ENCODE peak calls at places on chromosomes 11 and 22, in four cellular contexts. S is Panc1, R is K562, E is HepG2. H is an unnamed sample.

GRCh38 chr11:130548491-130548833 is 100.0 kb downstream of the ADAMTS15 start:
- DNase-seq in S (no peak), R (no peak), E (no peak), H (no peak)

GRCh38 chr22:17266261-17266971 is 47.2 kb upstream of the ADA2 start:
- DNase-seq in S (no peak), R (no peak), E (no peak), H (no peak)

GRCh38 chr11:11668781-11669180 is 47.0 kb upstream of the GALNT18 start:
- DNase-seq in S (no peak), R (no peak), E (no peak), H (no peak)

GRCh38 chr22:20295262-20296064 is 24.4 kb downstream of the DGCR6L start:
- DNase-seq in S (no peak), R (no peak), E (no peak), H (no peak)

GRCh38 chr11:13098890-13099289 is 89.8 kb downstream of the RASSF10 start:
- DNase-seq in S (no peak), R (no peak), E (no peak), H (no peak)

GRCh38 chr11:6410695-6411430 is 8.0 kb downstream of the APBB1 start:
- DNase-seq in S (no peak), R (no peak), E (no peak), H (no peak)

GRCh38 chr11:44634401-44635281 is 69.2 kb downstream of the CD82 start:
- DNase-seq in S (no peak), R (peak), E (no peak), H (peak)

GRCh38 chr11:118074785-118075184 is 2.1 kb upstream of the TMPRSS4 start:
- DNase-seq in S (no peak), R (no peak), E (no peak), H (no peak)

GRCh38 chr11:17890333-17890732 is 122.5 kb downstream of the SERGEF start:
- DNase-seq in S (no peak), R (no peak), E (no peak), H (no peak)

GRCh38 chr11:120686516-120686915 is 175.0 kb downstream of the GRIK4 start:
- DNase-seq in S (no peak), R (no peak), E (no peak), H (no peak)

GRCh38 chr11:280762-281485 is 2.7 kb downstream of the NLRP6 start:
- DNase-seq in S (no peak), R (no peak), E (no peak), H (no peak)

GRCh38 chr22:49334589-49334873 is 493.1 kb downstream of the BRD1 start:
- DNase-seq in S (no peak), R (no peak), E (no peak), H (no peak)

GRCh38 chr11:27721505-27722116 is 21.4 kb upstream of the BDNF start:
- DNase-seq in S (no peak), R (no peak), E (no peak), H (no peak)

GRCh38 chr11:531826-532511 is 3.4 kb downstream of the HRAS start:
- DNase-seq in S (no peak), R (no peak), E (no peak), H (no peak)

GRCh38 chr22:17369553-17370035 is 334 bp downstream of the CECR2 start:
- DNase-seq in S (no peak), R (no peak), E (no peak), H (no peak)

GRCh38 chr11:2824851-2825250 is 60.7 kb downstream of the CDKN1C start:
- DNase-seq in S (no peak), R (no peak), E (no peak), H (no peak)

GRCh38 chr11:87466228-87466627 is 428.5 kb downstream of the TMEM135 start:
- DNase-seq in S (no peak), R (no peak), E (no peak), H (no peak)

GRCh38 chr11:83285131-83285770 is 916 bp downstream of the CCDC90B start:
- DNase-seq in S (no peak), R (no peak), E (no peak), H (no peak)

GRCh38 chr11:64932324-64932723 is 3.4 kb downstream of the GPHA2 start:
- DNase-seq in S (no peak), R (no peak), E (no peak), H (no peak)

GRCh38 chr11:57648791-57649735 is 649 bp downstream of the YPEL4 start:
- DNase-seq in S (no peak), R (no peak), E (no peak), H (no peak)
- TF ChIP-seq TCF7L2 in S (no peak), R (no peak), E (no peak), H (no peak)

GRCh38 chr11:15969281-15969680 is 387.1 kb downstream of the SOX6 start:
- DNase-seq in S (peak), R (peak), E (peak), H (no peak)
- TF ChIP-seq TCF7L2 in S (no peak), R (no peak), E (no peak), H (no peak)

DNA sequence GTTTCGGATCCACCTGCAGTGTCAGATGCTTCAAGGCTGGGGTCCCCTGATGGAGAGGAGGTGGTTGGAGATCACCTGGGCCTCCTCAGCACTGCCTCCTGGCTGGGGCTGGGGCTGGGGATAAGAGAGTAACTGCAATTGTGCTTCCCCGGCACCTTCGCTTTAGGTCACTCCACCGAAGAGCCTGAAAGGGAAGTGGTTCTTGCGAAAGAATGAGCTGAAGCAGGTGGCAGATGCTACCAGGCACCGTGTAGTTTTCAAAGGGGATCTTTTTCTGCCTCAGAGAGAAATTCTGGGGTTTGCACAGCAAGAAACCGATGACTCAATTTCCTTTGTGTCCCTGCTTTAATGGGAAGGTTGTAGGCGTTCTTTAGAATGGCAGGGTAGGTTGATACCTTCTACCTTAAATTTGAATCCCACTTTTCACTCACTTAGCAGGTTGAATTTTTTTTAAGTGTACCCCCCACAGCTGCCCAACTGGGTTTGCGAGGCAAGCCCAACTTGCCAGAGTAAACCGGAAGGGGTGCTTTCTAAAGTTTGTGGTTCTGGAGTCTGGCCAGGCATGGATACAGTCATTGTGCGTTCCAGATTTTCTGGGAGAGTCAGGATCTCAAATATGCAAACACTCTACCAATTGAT is 5.3 kb downstream of the CD44 start:
- DNase-seq in S (no peak), R (no peak), E (no peak), H (no peak)
- TF ChIP-seq TCF7L2 in S (no peak), R (no peak), E (no peak), H (no peak)

DNA sequence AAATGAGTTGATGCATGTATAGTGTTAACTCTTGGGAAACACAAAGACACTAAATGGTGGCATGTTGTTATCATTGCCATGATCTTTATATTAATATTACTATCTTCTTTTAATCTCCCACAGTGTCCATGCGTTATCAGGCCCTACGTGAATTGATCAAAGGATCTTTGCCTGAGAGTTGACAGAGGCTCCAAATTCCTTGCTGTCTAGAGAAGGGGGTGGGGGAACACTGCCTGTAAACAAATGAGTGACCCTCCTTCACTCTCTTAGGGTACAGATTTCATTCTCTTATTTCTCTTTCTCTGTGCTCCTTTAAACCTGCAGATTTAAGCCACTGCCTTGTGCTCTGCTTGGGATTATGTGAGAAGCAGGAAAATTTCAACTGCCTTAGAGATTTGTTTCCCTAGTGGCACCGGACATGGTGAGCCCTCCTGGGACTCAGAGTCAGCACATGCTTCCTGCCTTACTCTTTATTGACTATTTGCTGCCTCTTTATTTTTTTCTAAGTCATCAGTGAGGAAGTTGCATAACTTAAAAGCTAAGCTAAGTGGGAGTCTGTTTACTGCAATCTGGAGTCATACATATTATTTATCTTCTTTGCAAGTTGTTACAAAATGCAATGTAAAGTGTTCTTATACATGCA is 122.9 kb downstream of the MAML2 start:
- DNase-seq in S (no peak), R (no peak), E (peak), H (no peak)
- TF ChIP-seq TCF7L2 in S (no peak), R (no peak), E (no peak), H (no peak)

GRCh38 chr11:94669032-94669431 is 99.1 kb upstream of the AMOTL1 start:
- DNase-seq in S (no peak), R (no peak), E (no peak), H (no peak)

GRCh38 chr11:94668240-94668793 is 99.8 kb upstream of the AMOTL1 start:
- DNase-seq in S (no peak), R (no peak), E (no peak), H (no peak)

GRCh38 chr11:94664336-94664735 is 97.2 kb downstream of the PIWIL4 start:
- DNase-seq in S (no peak), R (no peak), E (no peak), H (peak)

GRCh38 chr11:94665116-94665659 is 98.0 kb downstream of the PIWIL4 start:
- DNase-seq in S (no peak), R (no peak), E (no peak), H (no peak)

GRCh38 chr11:94666792-94667721 is 99.9 kb downstream of the PIWIL4 start:
- DNase-seq in S (no peak), R (no peak), E (no peak), H (no peak)
- TF ChIP-seq TCF7L2 in S (no peak), R (no peak), E (no peak), H (no peak)

GRCh38 chr22:29081499-29082236 is 8.8 kb downstream of the KREMEN1 start:
- DNase-seq in S (no peak), R (no peak), E (no peak), H (no peak)

GRCh38 chr22:29080061-29080975 is 7.5 kb downstream of the KREMEN1 start:
- DNase-seq in S (no peak), R (no peak), E (no peak), H (no peak)

GRCh38 chr22:29079218-29079901 is 6.5 kb downstream of the KREMEN1 start:
- DNase-seq in S (no peak), R (peak), E (no peak), H (no peak)

GRCh38 chr22:29078869-29079207 is 6.0 kb downstream of the KREMEN1 start:
- DNase-seq in S (no peak), R (peak), E (no peak), H (no peak)

GRCh38 chr22:29078036-29078868 is 5.4 kb downstream of the KREMEN1 start:
- DNase-seq in S (no peak), R (no peak), E (no peak), H (no peak)
- TF ChIP-seq TCF7L2 in S (no peak), R (no peak), E (no peak), H (no peak)

H was measured in HCT116.